ENCODE peak calls at places on chromosomes 7 and 10, in nine cellular contexts. E is fibroblast of villous mesenchyme; A is NT2/D1; I is spleen; Q is CD4-positive, alpha-beta memory T cell; Z is right cardiac atrium; B is AG10803; S is SK-N-MC; X is A549. Y is an unnamed sample.

GRCh38 chr7:95420996-95421846 is 13.6 kb downstream of the PON2 start:
- DNase-seq in E (peak; percentile 49), A (no peak), I (no peak), Q (no peak), Z (no peak), B (peak; percentile 25), S (no peak), X (peak; percentile 63), Y (peak; percentile 75)

GRCh38 chr7:154339169-154339568 is 287.0 kb downstream of the DPP6 start:
- DNase-seq in E (no peak), A (no peak), I (no peak), Q (no peak), Z (no peak), B (no peak), S (no peak), X (no peak), Y (no peak)

GRCh38 chr10:28734940-28735759 is 57.8 kb downstream of the BAMBI start:
- DNase-seq in E (peak; percentile 97), A (peak; percentile 22), I (no peak), Q (no peak), Z (no peak), B (peak; percentile 84), S (peak; percentile 78), X (peak; percentile 92), Y (peak; percentile 99)

GRCh38 chr10:23198940-23199767 is 7.0 kb downstream of the PTF1A start:
- DNase-seq in E (peak; percentile 6), A (no peak), I (no peak), Q (no peak), Z (no peak), B (no peak), S (no peak), X (peak; percentile 30), Y (peak; percentile 0)

GRCh38 chr10:72315054-72315453 is 39.7 kb downstream of the DNAJB12 start:
- DNase-seq in E (no peak), A (no peak), I (peak; percentile 72), Q (no peak), Z (peak; percentile 75), B (no peak), S (no peak), X (no peak), Y (no peak)

GRCh38 chr10:103193107-103193819 is at the start of gene NT5C2:
- DNase-seq in E (peak; percentile 78), A (no peak), I (peak; percentile 96), Q (peak; percentile 68), Z (peak; percentile 94), B (peak; percentile 76), S (no peak), X (peak; percentile 80), Y (peak; percentile 51)

GRCh38 chr10:91944880-91945630 is 21.5 kb downstream of the BTAF1 start:
- DNase-seq in E (peak; percentile 8), A (no peak), I (no peak), Q (no peak), Z (no peak), B (peak; percentile 59), S (no peak), X (no peak), Y (no peak)

GRCh38 chr7:81869670-81870069 is 99.8 kb upstream of the HGF start:
- DNase-seq in E (no peak), A (no peak), I (no peak), Q (no peak), Z (no peak), B (peak; percentile 48), S (no peak), X (no peak), Y (no peak)

GRCh38 chr7:105649727-105650381 is 68.6 kb upstream of the EFCAB10 start:
- DNase-seq in E (peak; percentile 16), A (no peak), I (no peak), Q (no peak), Z (no peak), B (peak; percentile 75), S (no peak), X (peak; percentile 26), Y (no peak)

GRCh38 chr10:98261436-98262277 is 6.3 kb downstream of the LOXL4 start:
- DNase-seq in E (no peak), A (no peak), I (peak; percentile 62), Q (no peak), Z (peak; percentile 48), B (no peak), S (no peak), X (no peak), Y (no peak)

GRCh38 chr7:7681191-7681935 is 37.0 kb downstream of the RPA3 start:
- DNase-seq in E (peak; percentile 74), A (peak; percentile 32), I (no peak), Q (peak; percentile 62), Z (no peak), B (peak; percentile 61), S (peak; percentile 63), X (peak; percentile 58), Y (peak; percentile 89)

GRCh38 chr10:78336402-78336791 is 302.7 kb downstream of the RPS24 start:
- DNase-seq in E (peak; percentile 37), A (no peak), I (no peak), Q (no peak), Z (no peak), B (peak; percentile 97), S (no peak), X (no peak), Y (no peak)

GRCh38 chr7:100568176-100568935 is 5.3 kb downstream of the SAP25 start:
- DNase-seq in E (no peak), A (no peak), I (peak; percentile 87), Q (no peak), Z (no peak), B (no peak), S (no peak), X (no peak), Y (no peak)

GRCh38 chr7:40507166-40507565 is 372.4 kb downstream of the SUGCT start:
- DNase-seq in E (no peak), A (peak; percentile 18), I (no peak), Q (no peak), Z (no peak), B (no peak), S (no peak), X (peak; percentile 6), Y (no peak)

GRCh38 chr10:72329290-72330058 is 25.2 kb downstream of the DNAJB12 start:
- DNase-seq in E (no peak), A (no peak), I (peak; percentile 84), Q (no peak), Z (peak; percentile 75), B (no peak), S (no peak), X (no peak), Y (no peak)

GRCh38 chr7:103710247-103710646 is 264.2 kb upstream of the SLC26A5 start:
- DNase-seq in E (no peak), A (no peak), I (no peak), Q (no peak), Z (no peak), B (no peak), S (no peak), X (no peak), Y (no peak)

GRCh38 chr10:48990226-48990625 is 50.6 kb upstream of the LRRC18 start:
- DNase-seq in E (no peak), A (no peak), I (no peak), Q (no peak), Z (no peak), B (no peak), S (no peak), X (no peak), Y (no peak)

GRCh38 chr7:134255814-134256213 is 60.9 kb downstream of the SLC35B4 start:
- DNase-seq in E (no peak), A (no peak), I (no peak), Q (no peak), Z (no peak), B (no peak), S (no peak), X (peak; percentile 24), Y (no peak)

DNA sequence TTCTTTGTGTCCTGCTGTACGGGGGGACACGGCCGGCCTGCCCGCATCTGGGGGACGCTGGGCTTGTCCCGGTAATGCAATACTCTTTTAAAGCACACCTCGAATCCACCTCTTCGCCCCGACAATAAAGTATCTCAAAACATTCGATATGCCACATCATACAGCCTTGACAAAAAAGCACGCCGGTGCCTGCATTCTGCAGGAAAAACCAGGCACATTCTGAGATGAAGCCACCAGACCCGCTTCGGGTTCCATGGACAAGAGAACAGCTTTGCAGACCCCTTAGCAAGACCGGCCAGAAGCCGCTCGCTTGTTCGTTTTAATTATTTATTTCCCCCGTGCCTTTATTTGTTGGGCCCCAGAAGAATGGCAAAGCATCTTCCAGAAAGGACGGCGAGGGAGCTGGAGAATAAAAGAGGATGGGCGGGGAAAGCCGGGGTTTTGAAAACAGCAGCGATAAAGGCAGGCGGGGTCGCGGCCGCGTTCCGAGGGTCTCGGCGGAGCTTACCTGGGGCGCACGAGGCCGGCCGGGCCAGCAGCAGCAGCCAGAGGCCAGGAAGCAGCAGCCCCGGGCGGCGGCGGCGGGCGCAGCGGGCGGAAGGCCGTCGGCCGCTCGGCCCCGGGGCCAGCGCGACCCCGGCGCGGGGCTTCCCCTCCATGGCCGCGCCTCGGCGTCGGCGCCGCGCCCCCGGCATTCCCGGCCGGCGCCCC is 459 bp downstream of the KIAA1549 start:
- DNase-seq in E (no peak), A (no peak), I (peak; percentile 77), Q (no peak), Z (peak; percentile 64), B (no peak), S (no peak), X (no peak), Y (no peak)
- H3K4me3 ChIP-seq in E (peak overlapping the region; percentile 64), A (peak overlapping the region; percentile 42), I (peak overlapping the region; percentile 38), Q (no peak overlapping the region), Z (peak overlapping the region; percentile 100), B (peak overlapping the region; percentile 72), S (peak overlapping the region; percentile 75), X (peak overlapping the region; percentile 86), Y (peak overlapping the region; percentile 82)

DNA sequence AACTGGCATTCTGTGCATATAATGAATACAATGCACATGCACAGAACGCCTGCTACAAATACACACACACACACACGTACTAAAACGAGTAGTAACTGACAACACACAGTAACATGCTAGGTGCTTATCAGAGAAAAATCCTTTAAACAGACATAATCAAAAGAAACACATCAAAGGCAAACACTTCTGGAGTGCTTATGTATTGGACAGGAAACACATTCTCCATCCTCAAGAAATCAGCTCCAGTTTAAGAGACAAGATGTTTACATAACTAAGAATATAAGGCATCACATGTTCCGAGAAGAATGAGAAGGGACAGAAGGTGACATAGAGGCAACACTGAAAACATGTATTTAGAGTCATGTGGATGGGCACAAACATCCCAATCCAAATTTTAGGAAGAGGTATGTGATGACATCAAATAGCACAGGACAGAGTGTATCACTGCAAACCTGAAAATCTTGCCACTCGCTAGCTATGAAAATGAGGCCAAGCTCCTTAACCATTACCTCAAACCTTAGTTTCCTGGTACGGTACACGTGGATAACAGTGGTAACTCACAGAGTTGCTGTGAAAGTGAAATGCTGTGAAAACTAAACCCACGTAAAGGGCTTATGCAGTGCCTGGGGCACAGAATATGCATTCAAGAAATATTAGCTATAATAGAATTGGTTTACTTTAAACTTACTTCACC is 619.6 kb downstream of the PARD3 start:
- DNase-seq in E (no peak), A (no peak), I (no peak), Q (no peak), Z (no peak), B (no peak), S (no peak), X (no peak), Y (no peak)
- H3K4me3 ChIP-seq in E (no peak overlapping the region), A (no peak overlapping the region), I (no peak overlapping the region), Q (no peak overlapping the region), Z (no peak overlapping the region), B (no peak overlapping the region), S (no peak overlapping the region), X (no peak overlapping the region), Y (no peak overlapping the region)

GRCh38 chr7:111290419-111290818 is 199.5 kb downstream of the LRRN3 start:
- DNase-seq in E (no peak), A (no peak), I (no peak), Q (no peak), Z (no peak), B (no peak), S (no peak), X (no peak), Y (no peak)
- H3K4me3 ChIP-seq in E (no peak overlapping the region), A (no peak overlapping the region), I (no peak overlapping the region), Q (no peak overlapping the region), Z (no peak overlapping the region), B (no peak overlapping the region), S (no peak overlapping the region), X (no peak overlapping the region), Y (no peak overlapping the region)

GRCh38 chr7:50781371-50781770 is 1.3 kb downstream of the GRB10 start:
- DNase-seq in E (no peak), A (no peak), I (no peak), Q (peak; percentile 49), Z (no peak), B (no peak), S (no peak), X (no peak), Y (peak; percentile 30)
- H3K4me3 ChIP-seq in E (no peak overlapping the region), A (no peak overlapping the region), I (no peak overlapping the region), Q (no peak overlapping the region), Z (no peak overlapping the region), B (no peak overlapping the region), S (no peak overlapping the region), X (no peak overlapping the region), Y (no peak overlapping the region)